ENCODE peak calls at places on chromosomes 3 and 15, in ten cellular contexts. S is H9; J is BE2C; P is foreskin fibroblast; A is left ventricle myocardium inferior; M is HFF-Myc; I is CD4-positive, alpha-beta T cell; K is neural progenitor cell; N is lower lobe of right lung; R is HFFc6. B is an unnamed sample.

GRCh38 chr3:128573160-128573559 is 77.5 kb downstream of the RPN1 start:
- DNase-seq in S (no peak), J (no peak), P (no peak), A (no peak), M (no peak), I (no peak), K (no peak), N (no peak), R (no peak), B (no peak)

GRCh38 chr3:130379274-130379673 is 33.8 kb downstream of the COL6A5 start:
- DNase-seq in S (no peak), J (no peak), P (peak), A (no peak), M (no peak), I (no peak), K (no peak), N (no peak), R (no peak), B (no peak)

GRCh38 chr3:131612745-131613144 is 110.0 kb upstream of the MRPL3 start:
- DNase-seq in S (no peak), J (no peak), P (no peak), A (no peak), M (no peak), I (no peak), K (no peak), N (no peak), R (no peak), B (no peak)

GRCh38 chr3:45571969-45572368 is 22.6 kb upstream of the LIMD1 start:
- DNase-seq in S (no peak), J (no peak), P (no peak), A (no peak), M (no peak), I (no peak), K (no peak), N (no peak), R (no peak), B (no peak)

GRCh38 chr15:69114231-69114937 is 46.1 kb upstream of the GLCE start:
- DNase-seq in S (no peak), J (peak), P (no peak), A (no peak), M (no peak), I (no peak), K (no peak), N (no peak), R (no peak), B (no peak)

GRCh38 chr15:22952826-22953579 is 27.2 kb downstream of the CYFIP1 start:
- DNase-seq in S (peak), J (no peak), P (peak), A (no peak), M (no peak), I (no peak), K (peak), N (no peak), R (no peak), B (no peak)

GRCh38 chr3:150180349-150180748 is 209.7 kb upstream of the PFN2 start:
- DNase-seq in S (no peak), J (no peak), P (peak), A (no peak), M (peak), I (no peak), K (no peak), N (no peak), R (peak), B (no peak)

GRCh38 chr15:50112488-50113186 is 6.4 kb downstream of the ATP8B4 start:
- DNase-seq in S (no peak), J (no peak), P (no peak), A (no peak), M (no peak), I (no peak), K (no peak), N (no peak), R (no peak), B (no peak)

GRCh38 chr3:98710008-98710672 is 53.0 kb upstream of the ST3GAL6 start:
- DNase-seq in S (no peak), J (no peak), P (no peak), A (no peak), M (no peak), I (no peak), K (no peak), N (no peak), R (no peak), B (no peak)

GRCh38 chr15:29322407-29322806 is 52.8 kb upstream of the NSMCE3 start:
- DNase-seq in S (no peak), J (no peak), P (no peak), A (no peak), M (no peak), I (no peak), K (peak), N (no peak), R (no peak), B (no peak)

GRCh38 chr3:107525101-107525953 is 2.6 kb downstream of the BBX start:
- DNase-seq in S (peak), J (peak), P (peak), A (peak), M (no peak), I (peak), K (peak), N (peak), R (no peak), B (peak)

GRCh38 chr3:77467702-77468407 is 428.0 kb downstream of the ROBO2 start:
- DNase-seq in S (no peak), J (peak), P (peak), A (peak), M (peak), I (no peak), K (no peak), N (no peak), R (no peak), B (no peak)

GRCh38 chr15:66900586-66901310 is 164.7 kb upstream of the SMAD3 start:
- DNase-seq in S (no peak), J (no peak), P (no peak), A (no peak), M (no peak), I (no peak), K (no peak), N (no peak), R (no peak), B (no peak)

GRCh38 chr3:23877324-23877980 is 39.3 kb downstream of the NKIRAS1 start:
- DNase-seq in S (no peak), J (no peak), P (peak), A (no peak), M (no peak), I (no peak), K (no peak), N (no peak), R (peak), B (no peak)

GRCh38 chr15:74134387-74135027 is 4.1 kb downstream of the ISLR2 start:
- DNase-seq in S (peak), J (no peak), P (peak), A (no peak), M (no peak), I (no peak), K (peak), N (no peak), R (peak), B (no peak)

GRCh38 chr3:150365132-150365604 is 42.9 kb upstream of the TSC22D2 start:
- DNase-seq in S (no peak), J (no peak), P (peak), A (no peak), M (no peak), I (no peak), K (no peak), N (no peak), R (peak), B (no peak)

GRCh38 chr3:59212128-59212764 is 162.4 kb upstream of the CFAP20DC start:
- DNase-seq in S (no peak), J (no peak), P (peak), A (no peak), M (peak), I (no peak), K (peak), N (no peak), R (peak), B (peak)

GRCh38 chr15:70328137-70329115 is 230.7 kb upstream of the TLE3 start:
- DNase-seq in S (no peak), J (no peak), P (peak), A (peak), M (no peak), I (no peak), K (no peak), N (no peak), R (peak), B (peak)

GRCh38 chr15:89805241-89806216 is 9.1 kb downstream of the ANPEP start:
- DNase-seq in S (no peak), J (no peak), P (no peak), A (no peak), M (no peak), I (no peak), K (no peak), N (peak), R (no peak), B (no peak)

GRCh38 chr3:73729969-73730440 is 105.3 kb upstream of the PDZRN3 start:
- DNase-seq in S (no peak), J (no peak), P (peak), A (peak), M (no peak), I (no peak), K (peak), N (peak), R (no peak), B (no peak)

GRCh38 chr3:193771736-193772135 is 178.7 kb downstream of the OPA1 start:
- DNase-seq in S (no peak), J (no peak), P (no peak), A (no peak), M (no peak), I (no peak), K (peak), N (no peak), R (no peak), B (no peak)

GRCh38 chr3:72818915-72819314 is 29.3 kb downstream of the SHQ1 start:
- DNase-seq in S (no peak), J (no peak), P (peak), A (no peak), M (no peak), I (no peak), K (no peak), N (no peak), R (peak), B (no peak)

GRCh38 chr15:41490355-41490754 is 3.3 kb upstream of the ITPKA start:
- DNase-seq in S (no peak), J (no peak), P (peak), A (no peak), M (peak), I (no peak), K (no peak), N (no peak), R (peak), B (peak)

GRCh38 chr15:80526556-80527340 is 122.6 kb downstream of the ARNT2 start:
- DNase-seq in S (no peak), J (no peak), P (peak), A (no peak), M (no peak), I (no peak), K (no peak), N (no peak), R (peak), B (no peak)

GRCh38 chr15:75037685-75038084 is 14.3 kb downstream of the PPCDC start:
- DNase-seq in S (no peak), J (no peak), P (no peak), A (no peak), M (no peak), I (no peak), K (no peak), N (no peak), R (no peak), B (no peak)

GRCh38 chr15:31135523-31135922 is 34.0 kb upstream of the TRPM1 start:
- DNase-seq in S (no peak), J (no peak), P (no peak), A (no peak), M (no peak), I (no peak), K (no peak), N (no peak), R (no peak), B (no peak)

GRCh38 chr15:34160735-34161134 is 49.2 kb downstream of the KATNBL1 start:
- DNase-seq in S (peak), J (no peak), P (no peak), A (no peak), M (no peak), I (no peak), K (peak), N (no peak), R (no peak), B (no peak)

GRCh38 chr3:51908026-51908425 is 4.9 kb upstream of the IQCF1 start:
- DNase-seq in S (no peak), J (no peak), P (no peak), A (no peak), M (no peak), I (no peak), K (no peak), N (no peak), R (no peak), B (no peak)

GRCh38 chr15:58410353-58410752 is 21.4 kb upstream of the LIPC start:
- DNase-seq in S (no peak), J (no peak), P (peak), A (no peak), M (no peak), I (peak), K (no peak), N (no peak), R (no peak), B (peak)

GRCh38 chr3:38095687-38096483 is 41.0 kb downstream of the ACAA1 start:
- DNase-seq in S (no peak), J (no peak), P (no peak), A (no peak), M (no peak), I (no peak), K (no peak), N (no peak), R (no peak), B (no peak)

GRCh38 chr3:198076722-198077308 is 116.8 kb downstream of the LMLN start:
- DNase-seq in S (no peak), J (no peak), P (no peak), A (no peak), M (no peak), I (no peak), K (no peak), N (no peak), R (no peak), B (no peak)

GRCh38 chr15:38758001-38758400 is 193.4 kb upstream of the RASGRP1 start:
- DNase-seq in S (no peak), J (no peak), P (peak), A (no peak), M (peak), I (no peak), K (no peak), N (no peak), R (peak), B (no peak)

DNA sequence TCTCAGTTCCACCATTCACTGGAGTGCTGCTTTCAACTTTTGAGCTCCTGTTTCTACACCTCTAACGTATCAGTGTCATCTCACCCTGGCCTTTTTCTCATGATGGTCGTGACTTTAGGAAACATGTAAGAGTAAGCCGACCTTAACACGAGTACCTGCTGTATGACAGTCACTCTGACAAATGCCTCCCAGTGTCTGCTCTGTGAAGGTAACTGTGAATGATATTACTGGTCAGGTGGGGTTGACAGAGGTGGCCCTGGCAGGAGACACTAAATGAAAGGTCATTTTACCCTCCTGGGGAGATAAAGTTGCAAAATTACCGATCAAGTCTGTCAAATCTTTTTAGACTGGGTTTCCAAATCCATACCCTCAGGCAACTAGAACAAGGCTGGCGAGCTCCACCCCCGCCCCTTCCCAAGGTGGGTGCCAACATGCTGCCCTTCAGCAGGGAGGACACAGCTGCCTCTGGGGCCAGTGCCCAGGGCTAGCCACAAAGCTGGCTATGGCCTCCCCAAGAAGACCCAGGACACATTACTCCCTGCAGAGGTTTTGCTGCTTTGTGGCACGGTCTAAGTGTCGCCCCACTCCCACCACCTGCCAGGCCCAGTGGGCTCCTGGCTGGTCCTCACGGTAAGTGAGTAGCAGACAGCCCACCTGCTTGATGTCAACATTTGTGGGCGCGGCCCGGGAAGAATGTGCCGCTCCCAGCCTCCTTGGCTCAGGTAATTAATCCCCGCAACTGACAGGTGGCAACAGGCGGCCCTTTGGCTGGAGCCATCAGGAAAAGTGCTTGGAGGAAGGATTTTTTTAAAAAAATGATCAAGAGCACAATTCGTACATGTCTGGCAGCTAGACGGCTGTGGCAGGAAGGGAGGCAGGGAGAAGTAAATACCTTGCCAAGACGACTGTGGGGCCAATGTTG is 211.8 kb downstream of the TP63 start:
- DNase-seq in S (peak), J (no peak), P (no peak), A (no peak), M (no peak), I (no peak), K (no peak), N (no peak), R (no peak), B (no peak)
- TF ChIP-seq CTCF in S (no peak), J (no peak), P (no peak), A (no peak), M (no peak), I (no peak), K (no peak), N (no peak), R (no peak), B (no peak)

GRCh38 chr3:26799679-26800317 is 177.2 kb downstream of the LRRC3B start:
- DNase-seq in S (no peak), J (no peak), P (no peak), A (no peak), M (no peak), I (no peak), K (peak), N (no peak), R (no peak), B (no peak)
- TF ChIP-seq CTCF in S (no peak), J (no peak), P (no peak), A (no peak), M (no peak), I (no peak), K (no peak), N (no peak), R (no peak), B (no peak)

DNA sequence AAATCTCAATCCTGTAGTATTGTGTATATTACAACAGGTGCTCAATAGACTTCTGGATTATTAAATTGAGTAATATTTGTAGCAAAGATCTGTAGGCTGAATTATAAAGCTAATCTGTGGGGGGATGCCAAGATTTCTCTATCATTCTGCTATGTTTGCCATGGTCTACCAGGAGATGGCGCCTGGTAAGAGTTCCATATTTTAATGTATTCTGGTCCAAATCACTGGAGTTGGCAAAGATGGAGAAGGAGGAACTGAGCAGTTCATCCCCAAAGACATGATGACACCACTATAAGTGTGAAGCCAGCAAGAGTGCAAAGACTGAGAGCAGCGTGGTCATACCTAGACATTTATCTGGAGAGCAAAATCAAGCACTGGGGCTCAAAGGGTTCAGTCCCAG is 340.8 kb upstream of the TPRG1 start:
- DNase-seq in S (no peak), J (peak), P (peak), A (no peak), M (no peak), I (no peak), K (no peak), N (no peak), R (peak), B (no peak)
- TF ChIP-seq CTCF in S (peak), J (peak), P (peak), A (peak), M (peak), I (peak), K (peak), N (peak), R (peak), B (no peak)

GRCh38 chr3:151974067-151974466 is 100.6 kb downstream of the SUCNR1 start:
- DNase-seq in S (no peak), J (no peak), P (peak), A (no peak), M (no peak), I (no peak), K (peak), N (no peak), R (peak), B (no peak)

GRCh38 chr3:151976211-151977050 is 103.0 kb downstream of the SUCNR1 start:
- DNase-seq in S (no peak), J (no peak), P (peak), A (no peak), M (peak), I (no peak), K (no peak), N (no peak), R (peak), B (no peak)

GRCh38 chr3:151983538-151983937 is 110.1 kb downstream of the SUCNR1 start:
- DNase-seq in S (no peak), J (no peak), P (no peak), A (no peak), M (no peak), I (no peak), K (no peak), N (no peak), R (no peak), B (no peak)

GRCh38 chr3:151985787-151986430 is 112.5 kb downstream of the SUCNR1 start:
- DNase-seq in S (no peak), J (no peak), P (no peak), A (no peak), M (no peak), I (no peak), K (no peak), N (no peak), R (no peak), B (no peak)

GRCh38 chr3:151979914-151980313 is 106.5 kb downstream of the SUCNR1 start:
- DNase-seq in S (no peak), J (no peak), P (peak), A (no peak), M (peak), I (no peak), K (no peak), N (no peak), R (no peak), B (no peak)
- TF ChIP-seq CTCF in S (no peak), J (no peak), P (no peak), A (no peak), M (no peak), I (no peak), K (no peak), N (no peak), R (no peak), B (no peak)

DNA sequence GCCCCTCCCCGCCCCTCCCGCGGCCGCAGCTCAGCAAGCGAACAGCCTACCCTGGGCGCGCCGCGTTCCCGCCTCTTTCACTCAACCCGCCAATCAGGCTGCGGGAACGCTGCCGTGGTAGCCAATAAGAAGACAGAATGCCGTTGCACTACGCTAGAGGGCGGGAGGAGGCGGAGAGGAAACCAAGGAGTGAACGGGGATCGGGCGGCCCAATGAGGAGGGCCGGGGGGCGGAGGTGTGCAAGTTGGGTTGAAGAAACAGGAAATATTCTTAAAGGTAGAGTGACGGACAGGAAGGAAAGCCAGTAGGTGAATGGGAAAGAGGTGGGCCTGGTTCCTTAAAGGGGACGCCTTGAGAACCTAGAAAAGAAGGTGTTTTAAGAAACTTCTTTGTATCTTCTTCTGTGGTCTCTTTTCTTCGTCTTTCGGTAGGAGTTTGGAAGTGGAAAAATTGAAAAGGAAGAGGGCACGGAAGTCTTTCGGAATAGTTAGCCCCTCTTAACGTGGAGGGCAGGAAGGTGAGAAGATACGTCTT is 283 bp upstream of the USF3 start:
- DNase-seq in S (peak), J (peak), P (peak), A (peak), M (peak), I (peak), K (peak), N (peak), R (peak), B (peak)
- TF ChIP-seq CTCF in S (peak), J (no peak), P (no peak), A (peak), M (no peak), I (no peak), K (peak), N (no peak), R (peak), B (no peak)

DNA sequence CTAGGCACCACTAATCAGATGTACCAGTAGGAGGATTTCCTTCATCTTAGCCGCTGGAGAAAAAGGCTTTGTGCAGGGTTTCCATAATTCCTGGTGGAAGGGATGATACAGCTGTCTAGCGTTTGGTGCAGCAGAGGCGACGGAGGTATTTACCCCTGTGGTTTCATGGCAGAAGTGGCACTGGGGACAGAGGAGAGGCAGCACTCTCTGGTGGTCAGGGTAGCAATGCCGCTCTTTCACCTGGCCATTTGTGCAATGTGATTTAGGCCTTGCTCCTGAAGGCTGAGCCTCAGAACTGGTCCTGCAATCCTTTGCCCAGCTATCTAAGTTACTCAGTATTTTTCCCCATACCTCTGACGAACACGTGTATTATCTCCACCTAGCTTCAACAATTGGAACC is 47.1 kb upstream of the BNIP2 start:
- DNase-seq in S (peak), J (no peak), P (no peak), A (no peak), M (no peak), I (peak), K (no peak), N (no peak), R (peak), B (no peak)
- TF ChIP-seq CTCF in S (peak), J (no peak), P (no peak), A (no peak), M (no peak), I (no peak), K (no peak), N (no peak), R (peak), B (no peak)